ENCODE peak calls at places on chromosomes 3 and 15, in seven cellular contexts. One of them, this sample, is unnamed.

GRCh38 chr3:25548836-25549235 is 115.9 kb downstream of the TOP2B start:
- DNase-seq in WTC11: no peak
- DNase-seq in GM13977: no peak
- DNase-seq in endothelial cell: no peak
- DNase-seq in uterus: no peak
- DNase-seq in body of pancreas: no peak
- DNase-seq in fibroblast of villous mesenchyme: no peak
- DNase-seq in this sample: no peak

GRCh38 chr15:66131200-66131599 is 122.3 kb downstream of the MEGF11 start:
- DNase-seq in WTC11: no peak
- DNase-seq in GM13977: no peak
- DNase-seq in endothelial cell: no peak
- DNase-seq in uterus: no peak
- DNase-seq in body of pancreas: peak
- DNase-seq in fibroblast of villous mesenchyme: no peak
- DNase-seq in this sample: no peak

GRCh38 chr15:61301701-61302100 is 72.6 kb upstream of the RORA start:
- DNase-seq in WTC11: no peak
- DNase-seq in GM13977: no peak
- DNase-seq in endothelial cell: no peak
- DNase-seq in uterus: no peak
- DNase-seq in body of pancreas: no peak
- DNase-seq in fibroblast of villous mesenchyme: no peak
- DNase-seq in this sample: no peak

GRCh38 chr15:89665449-89666146 is 10.3 kb upstream of the KIF7 start:
- DNase-seq in WTC11: peak
- DNase-seq in GM13977: peak
- DNase-seq in endothelial cell: peak
- DNase-seq in uterus: peak
- DNase-seq in body of pancreas: peak
- DNase-seq in fibroblast of villous mesenchyme: peak
- DNase-seq in this sample: peak

GRCh38 chr3:78873641-78874040 is 894.2 kb downstream of the ROBO1 start:
- DNase-seq in WTC11: no peak
- DNase-seq in GM13977: no peak
- DNase-seq in endothelial cell: no peak
- DNase-seq in uterus: no peak
- DNase-seq in body of pancreas: no peak
- DNase-seq in fibroblast of villous mesenchyme: peak
- DNase-seq in this sample: no peak

GRCh38 chr15:57541805-57542504 is 49.7 kb upstream of the MYZAP start:
- DNase-seq in WTC11: peak
- DNase-seq in GM13977: peak
- DNase-seq in endothelial cell: peak
- DNase-seq in uterus: peak
- DNase-seq in body of pancreas: peak
- DNase-seq in fibroblast of villous mesenchyme: peak
- DNase-seq in this sample: peak

GRCh38 chr3:170062769-170063168 is 25.0 kb downstream of the GPR160 start:
- DNase-seq in WTC11: peak
- DNase-seq in GM13977: no peak
- DNase-seq in endothelial cell: no peak
- DNase-seq in uterus: no peak
- DNase-seq in body of pancreas: no peak
- DNase-seq in fibroblast of villous mesenchyme: no peak
- DNase-seq in this sample: no peak

GRCh38 chr3:12014613-12015012 is 10.4 kb downstream of the SYN2 start:
- DNase-seq in WTC11: no peak
- DNase-seq in GM13977: no peak
- DNase-seq in endothelial cell: no peak
- DNase-seq in uterus: no peak
- DNase-seq in body of pancreas: no peak
- DNase-seq in fibroblast of villous mesenchyme: no peak
- DNase-seq in this sample: no peak

GRCh38 chr3:99167016-99167415 is 265.5 kb upstream of the DCBLD2 start:
- DNase-seq in WTC11: no peak
- DNase-seq in GM13977: no peak
- DNase-seq in endothelial cell: no peak
- DNase-seq in uterus: no peak
- DNase-seq in body of pancreas: no peak
- DNase-seq in fibroblast of villous mesenchyme: no peak
- DNase-seq in this sample: no peak

GRCh38 chr3:114673481-114673880 is 379.7 kb downstream of the TIGIT start:
- DNase-seq in WTC11: no peak
- DNase-seq in GM13977: no peak
- DNase-seq in endothelial cell: no peak
- DNase-seq in uterus: no peak
- DNase-seq in body of pancreas: no peak
- DNase-seq in fibroblast of villous mesenchyme: no peak
- DNase-seq in this sample: no peak

GRCh38 chr3:132284006-132284405 is 33.2 kb upstream of the ACP3 start:
- DNase-seq in WTC11: no peak
- DNase-seq in GM13977: no peak
- DNase-seq in endothelial cell: no peak
- DNase-seq in uterus: no peak
- DNase-seq in body of pancreas: no peak
- DNase-seq in fibroblast of villous mesenchyme: peak
- DNase-seq in this sample: no peak

GRCh38 chr3:132283440-132283839 is 33.8 kb upstream of the ACP3 start:
- DNase-seq in WTC11: no peak
- DNase-seq in GM13977: peak
- DNase-seq in endothelial cell: no peak
- DNase-seq in uterus: no peak
- DNase-seq in body of pancreas: no peak
- DNase-seq in fibroblast of villous mesenchyme: peak
- DNase-seq in this sample: peak

GRCh38 chr3:132286035-132286434 is 31.2 kb upstream of the ACP3 start:
- DNase-seq in WTC11: no peak
- DNase-seq in GM13977: no peak
- DNase-seq in endothelial cell: no peak
- DNase-seq in uterus: no peak
- DNase-seq in body of pancreas: no peak
- DNase-seq in fibroblast of villous mesenchyme: no peak
- DNase-seq in this sample: no peak

GRCh38 chr3:132285620-132285945 is 31.6 kb upstream of the ACP3 start:
- DNase-seq in WTC11: no peak
- DNase-seq in GM13977: no peak
- DNase-seq in endothelial cell: no peak
- DNase-seq in uterus: no peak
- DNase-seq in body of pancreas: peak
- DNase-seq in fibroblast of villous mesenchyme: no peak
- DNase-seq in this sample: peak

DNA sequence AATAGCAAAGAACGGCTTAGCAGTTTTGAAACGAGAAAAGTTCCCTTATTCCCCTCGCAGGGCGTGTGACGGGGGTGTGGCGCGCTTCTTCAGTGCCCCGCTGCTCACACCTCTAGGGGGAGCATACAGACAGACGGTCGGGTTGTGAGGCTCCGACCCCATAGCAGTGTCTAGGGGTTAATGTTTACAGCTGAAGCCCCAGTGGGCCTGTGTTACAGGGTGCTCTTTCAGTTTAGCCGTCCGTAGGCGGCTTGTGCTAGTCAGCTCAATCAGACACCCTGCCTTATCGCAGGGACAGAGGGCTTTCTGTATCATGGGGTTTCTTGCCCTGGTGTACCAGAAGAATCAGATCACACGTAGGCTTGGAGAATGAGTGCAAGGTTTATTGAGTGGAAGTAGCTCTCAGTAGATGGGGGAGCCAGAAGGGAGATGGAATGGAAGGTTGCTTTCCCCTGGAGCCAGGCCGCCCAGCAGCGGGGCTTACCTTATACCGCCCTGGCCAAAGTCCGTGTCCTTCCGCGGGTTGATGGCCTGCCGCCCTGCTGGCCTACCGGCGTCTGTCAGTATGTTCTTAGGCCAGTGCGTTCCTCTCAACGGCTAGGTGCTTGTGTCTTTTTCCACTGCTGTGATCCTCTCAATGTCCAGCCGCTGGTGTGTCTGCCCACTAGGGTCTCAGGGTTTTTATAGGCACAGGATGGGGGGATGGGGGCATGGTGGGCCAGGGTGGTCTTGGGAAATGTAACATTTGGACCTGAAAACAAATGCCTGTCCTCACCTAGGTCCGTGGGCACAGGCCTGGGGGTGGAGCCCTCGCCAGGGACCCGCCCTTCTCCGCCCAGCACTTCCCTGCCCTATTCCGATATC is 32.2 kb upstream of the ACP3 start:
- DNase-seq in WTC11: peak
- DNase-seq in GM13977: no peak
- DNase-seq in endothelial cell: no peak
- DNase-seq in uterus: no peak
- DNase-seq in body of pancreas: no peak
- DNase-seq in fibroblast of villous mesenchyme: no peak
- DNase-seq in this sample: no peak
- TF ChIP-seq CTCF in WTC11: no peak
- TF ChIP-seq CTCF in GM13977: no peak
- TF ChIP-seq CTCF in endothelial cell: no peak
- TF ChIP-seq CTCF in uterus: no peak
- TF ChIP-seq CTCF in body of pancreas: no peak
- TF ChIP-seq CTCF in fibroblast of villous mesenchyme: no peak
- TF ChIP-seq CTCF in this sample: no peak

GRCh38 chr15:36938131-36938530 is 162.2 kb downstream of the MEIS2 start:
- DNase-seq in WTC11: no peak
- DNase-seq in GM13977: no peak
- DNase-seq in endothelial cell: no peak
- DNase-seq in uterus: no peak
- DNase-seq in body of pancreas: no peak
- DNase-seq in fibroblast of villous mesenchyme: no peak
- DNase-seq in this sample: no peak

GRCh38 chr15:36933239-36933990 is 166.9 kb downstream of the MEIS2 start:
- DNase-seq in WTC11: no peak
- DNase-seq in GM13977: no peak
- DNase-seq in endothelial cell: no peak
- DNase-seq in uterus: no peak
- DNase-seq in body of pancreas: no peak
- DNase-seq in fibroblast of villous mesenchyme: no peak
- DNase-seq in this sample: no peak

GRCh38 chr15:36940207-36940606 is 160.1 kb downstream of the MEIS2 start:
- DNase-seq in WTC11: no peak
- DNase-seq in GM13977: no peak
- DNase-seq in endothelial cell: no peak
- DNase-seq in uterus: no peak
- DNase-seq in body of pancreas: no peak
- DNase-seq in fibroblast of villous mesenchyme: no peak
- DNase-seq in this sample: no peak

GRCh38 chr15:36938764-36939163 is 161.6 kb downstream of the MEIS2 start:
- DNase-seq in WTC11: no peak
- DNase-seq in GM13977: no peak
- DNase-seq in endothelial cell: no peak
- DNase-seq in uterus: no peak
- DNase-seq in body of pancreas: no peak
- DNase-seq in fibroblast of villous mesenchyme: no peak
- DNase-seq in this sample: no peak

DNA sequence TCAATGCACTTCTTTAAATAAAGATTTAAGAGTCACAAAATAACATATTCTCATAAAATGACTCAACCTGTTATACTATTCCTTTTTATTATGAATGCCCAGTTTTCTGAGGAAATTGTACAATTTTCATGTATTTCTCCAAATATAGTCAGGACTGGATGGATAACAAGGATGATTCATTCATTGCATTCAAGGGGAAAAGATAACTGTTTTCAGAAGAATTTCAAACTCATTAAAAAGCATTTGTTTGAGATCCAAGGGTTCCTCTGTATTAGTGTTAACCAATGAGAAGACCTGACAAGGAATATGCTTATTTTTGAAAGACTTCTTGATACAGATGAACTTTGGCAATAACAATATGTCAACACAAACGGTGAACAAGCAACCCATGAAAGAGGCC is 163.7 kb downstream of the MEIS2 start:
- DNase-seq in WTC11: no peak
- DNase-seq in GM13977: no peak
- DNase-seq in endothelial cell: no peak
- DNase-seq in uterus: no peak
- DNase-seq in body of pancreas: no peak
- DNase-seq in fibroblast of villous mesenchyme: peak
- DNase-seq in this sample: no peak
- TF ChIP-seq CTCF in WTC11: no peak
- TF ChIP-seq CTCF in GM13977: no peak
- TF ChIP-seq CTCF in endothelial cell: no peak
- TF ChIP-seq CTCF in uterus: no peak
- TF ChIP-seq CTCF in body of pancreas: no peak
- TF ChIP-seq CTCF in fibroblast of villous mesenchyme: no peak
- TF ChIP-seq CTCF in this sample: no peak

DNA sequence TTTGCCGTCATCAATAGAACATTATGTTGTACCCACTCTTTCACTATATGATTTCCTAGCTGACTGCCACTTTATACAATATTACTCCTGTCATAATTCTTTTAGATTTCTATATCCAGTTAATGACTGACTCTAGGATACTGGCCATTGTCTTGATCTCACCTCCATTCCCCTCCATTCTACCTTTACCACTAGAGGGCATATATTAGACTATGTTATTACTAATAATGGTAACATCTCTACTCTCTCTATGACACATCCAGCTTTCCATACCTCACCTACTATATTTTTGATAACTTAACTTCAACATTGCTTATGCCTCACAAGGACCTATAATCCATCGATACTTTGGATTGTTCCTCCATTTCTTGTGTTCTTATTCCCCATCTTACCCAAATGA is 31.4 kb upstream of the POU1F1 start:
- DNase-seq in WTC11: no peak
- DNase-seq in GM13977: peak
- DNase-seq in endothelial cell: no peak
- DNase-seq in uterus: no peak
- DNase-seq in body of pancreas: no peak
- DNase-seq in fibroblast of villous mesenchyme: no peak
- DNase-seq in this sample: no peak
- TF ChIP-seq CTCF in WTC11: no peak
- TF ChIP-seq CTCF in GM13977: peak
- TF ChIP-seq CTCF in endothelial cell: no peak
- TF ChIP-seq CTCF in uterus: no peak
- TF ChIP-seq CTCF in body of pancreas: no peak
- TF ChIP-seq CTCF in fibroblast of villous mesenchyme: peak
- TF ChIP-seq CTCF in this sample: no peak

GRCh38 chr15:31453558-31454318 is 127.1 kb downstream of the KLF13 start:
- DNase-seq in WTC11: no peak
- DNase-seq in GM13977: no peak
- DNase-seq in endothelial cell: no peak
- DNase-seq in uterus: no peak
- DNase-seq in body of pancreas: no peak
- DNase-seq in fibroblast of villous mesenchyme: no peak
- DNase-seq in this sample: no peak

GRCh38 chr15:31456329-31457060 is 129.9 kb downstream of the KLF13 start:
- DNase-seq in WTC11: no peak
- DNase-seq in GM13977: no peak
- DNase-seq in endothelial cell: no peak
- DNase-seq in uterus: no peak
- DNase-seq in body of pancreas: no peak
- DNase-seq in fibroblast of villous mesenchyme: no peak
- DNase-seq in this sample: no peak

GRCh38 chr15:31457631-31458526 is 131.2 kb downstream of the KLF13 start:
- DNase-seq in WTC11: no peak
- DNase-seq in GM13977: no peak
- DNase-seq in endothelial cell: no peak
- DNase-seq in uterus: no peak
- DNase-seq in body of pancreas: no peak
- DNase-seq in fibroblast of villous mesenchyme: peak
- DNase-seq in this sample: no peak

GRCh38 chr15:31457161-31457560 is 130.5 kb downstream of the KLF13 start:
- DNase-seq in WTC11: no peak
- DNase-seq in GM13977: no peak
- DNase-seq in endothelial cell: no peak
- DNase-seq in uterus: no peak
- DNase-seq in body of pancreas: no peak
- DNase-seq in fibroblast of villous mesenchyme: no peak
- DNase-seq in this sample: no peak

GRCh38 chr15:31455499-31455898 is 128.9 kb downstream of the KLF13 start:
- DNase-seq in WTC11: no peak
- DNase-seq in GM13977: no peak
- DNase-seq in endothelial cell: no peak
- DNase-seq in uterus: no peak
- DNase-seq in body of pancreas: no peak
- DNase-seq in fibroblast of villous mesenchyme: no peak
- DNase-seq in this sample: no peak
- TF ChIP-seq CTCF in WTC11: no peak
- TF ChIP-seq CTCF in GM13977: no peak
- TF ChIP-seq CTCF in endothelial cell: peak
- TF ChIP-seq CTCF in uterus: no peak
- TF ChIP-seq CTCF in body of pancreas: no peak
- TF ChIP-seq CTCF in fibroblast of villous mesenchyme: peak
- TF ChIP-seq CTCF in this sample: no peak